ENCODE peak calls at places on chromosomes 3 and 15, in nine cellular contexts. U, C, G, F, B, L, S, O and T are unnamed samples.

GRCh38 chr3:153595186-153595815 is 433.3 kb downstream of the RAP2B start:
- DNase-seq in B (peak; percentile 61), S (no peak), O (peak; percentile 72), G (peak; percentile 65), U (peak; percentile 69), L (no peak), F (no peak), C (no peak), T (no peak)

GRCh38 chr3:102745881-102746280 is 311.1 kb downstream of the ZPLD1 start:
- DNase-seq in G (peak; percentile 27), L (no peak), O (no peak), B (no peak), U (no peak), F (no peak), C (no peak), S (no peak), T (no peak)

GRCh38 chr3:14130230-14130629 is 5.4 kb downstream of the TMEM43 start:
- DNase-seq in U (no peak), F (no peak), L (no peak), O (no peak), S (no peak), G (no peak), B (no peak), C (no peak), T (no peak)

GRCh38 chr3:5187920-5188418 is 462 bp downstream of the EDEM1 start:
- DNase-seq in O (no peak), C (no peak), G (no peak), U (peak; percentile 41), F (peak; percentile 72), B (peak; percentile 25), L (no peak), S (peak; percentile 65), T (no peak)

GRCh38 chr3:39971450-39972081 is 162.2 kb downstream of the MYRIP start:
- DNase-seq in B (no peak), O (no peak), U (no peak), G (no peak), S (no peak), C (no peak), L (no peak), F (no peak), T (no peak)

GRCh38 chr3:34483290-34483887 is 685.0 kb downstream of the PDCD6IP start:
- DNase-seq in F (no peak), S (no peak), C (no peak), L (no peak), O (no peak), U (no peak), G (peak; percentile 0), B (no peak), T (no peak)

GRCh38 chr3:129553771-129554170 is 10.8 kb downstream of the H1-8 start:
- DNase-seq in F (no peak), U (no peak), O (no peak), B (peak; percentile 28), L (no peak), C (no peak), G (no peak), S (no peak), T (no peak)

GRCh38 chr15:101391981-101392566 is 97.0 kb upstream of the SNRPA1 start:
- DNase-seq in C (no peak), F (peak; percentile 37), L (no peak), S (no peak), O (no peak), U (no peak), G (no peak), B (peak; percentile 52), T (no peak)

GRCh38 chr15:43518073-43518761 is 809 bp downstream of the MAP1A start:
- DNase-seq in F (no peak), C (no peak), S (no peak), U (peak; percentile 41), L (no peak), G (peak; percentile 54), B (no peak), O (peak; percentile 40), T (no peak)

GRCh38 chr3:105094588-105094987 is 272.1 kb upstream of the ALCAM start:
- DNase-seq in S (no peak), L (no peak), F (no peak), O (no peak), C (no peak), B (no peak), G (no peak), U (no peak), T (no peak)

GRCh38 chr3:25854214-25854613 is 64.3 kb downstream of the OXSM start:
- DNase-seq in S (no peak), F (no peak), L (no peak), O (peak; percentile 35), B (no peak), G (peak; percentile 27), C (no peak), U (peak; percentile 13), T (no peak)

GRCh38 chr3:32467333-32468070 is 35.1 kb downstream of the CMTM6 start:
- DNase-seq in U (peak; percentile 77), B (peak; percentile 69), C (peak; percentile 66), S (peak; percentile 84), O (peak; percentile 59), L (peak; percentile 63), G (peak; percentile 74), F (peak; percentile 77), T (no peak)

GRCh38 chr15:78873796-78874761 is 1.4 kb downstream of the MORF4L1 start:
- DNase-seq in F (no peak), O (no peak), L (no peak), S (no peak), B (peak; percentile 11), G (no peak), C (no peak), U (peak; percentile 39), T (no peak)

GRCh38 chr3:126258670-126259069 is 78.3 kb upstream of the ALDH1L1 start:
- DNase-seq in F (no peak), O (no peak), G (no peak), U (no peak), L (no peak), B (no peak), C (no peak), S (no peak), T (no peak)

GRCh38 chr3:28012830-28013229 is 228.6 kb upstream of the CMC1 start:
- DNase-seq in U (peak; percentile 17), L (no peak), G (no peak), F (no peak), O (peak; percentile 6), B (no peak), S (no peak), C (no peak), T (no peak)

GRCh38 chr3:177569193-177569592 is 371.9 kb upstream of the TBL1XR1 start:
- DNase-seq in S (no peak), O (no peak), C (no peak), L (no peak), G (no peak), U (no peak), B (no peak), F (no peak), T (no peak)

GRCh38 chr15:53458736-53459135 is 300.7 kb downstream of the WDR72 start:
- DNase-seq in O (no peak), F (no peak), C (no peak), S (no peak), B (no peak), L (no peak), U (no peak), G (no peak), T (no peak)
- TF ChIP-seq CTCF in O (no peak), F (no peak), C (no peak), S (no peak), B (no peak), L (no peak), U (no peak), G (no peak), T (no peak)

DNA sequence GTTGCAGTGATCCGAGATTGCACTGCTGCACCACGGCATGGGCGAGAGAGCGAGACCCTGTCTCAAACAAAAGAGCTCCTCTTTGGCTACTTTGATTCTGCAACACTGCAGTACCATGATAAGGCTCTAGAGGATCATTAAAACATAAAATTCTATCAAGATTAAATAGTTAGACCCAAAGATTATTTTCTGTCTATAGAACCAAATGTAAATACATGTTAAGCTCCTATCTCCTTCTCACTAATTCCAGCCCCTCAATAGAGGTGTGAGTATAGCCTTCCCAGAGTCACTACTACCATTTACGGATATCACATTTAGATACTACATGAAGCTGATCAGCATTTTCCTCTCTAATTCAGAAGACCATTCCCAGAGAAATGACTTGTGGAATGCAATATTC is 4.3 kb upstream of the MUC13 start:
- DNase-seq in F (no peak), C (no peak), L (no peak), G (no peak), U (no peak), B (no peak), S (no peak), O (no peak), T (no peak)
- TF ChIP-seq CTCF in F (no peak), C (no peak), L (no peak), G (no peak), U (no peak), B (no peak), S (no peak), O (peak; percentile 19), T (no peak)

DNA sequence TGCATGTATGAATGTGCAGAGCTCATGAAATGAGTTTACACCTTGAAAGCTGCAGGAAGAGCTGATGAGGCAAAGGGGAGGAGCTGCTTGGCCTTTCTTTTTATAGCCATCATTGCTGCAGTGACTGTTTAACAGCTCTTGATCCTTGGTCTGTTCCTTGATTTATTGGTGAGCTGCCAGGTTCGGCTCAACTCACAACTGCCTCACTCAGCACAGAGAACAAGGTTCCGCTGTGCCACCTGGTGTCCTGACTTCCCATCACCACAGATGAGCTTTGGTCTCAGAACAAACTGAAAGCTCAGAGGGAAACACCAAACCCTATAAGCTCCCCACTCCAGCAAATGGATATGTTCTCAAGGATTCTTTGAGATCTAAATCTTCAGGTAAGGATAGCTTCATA is 626.1 kb downstream of the MAGI1 start:
- DNase-seq in S (no peak), B (peak; percentile 67), U (peak; percentile 10), F (no peak), G (no peak), C (no peak), L (no peak), O (no peak), T (no peak)
- TF ChIP-seq CTCF in S (no peak), B (peak; percentile 17), U (no peak), F (peak; percentile 21), G (no peak), C (no peak), L (peak; percentile 27), O (no peak), T (no peak)

GRCh38 chr15:98646546-98647025 is 1.8 kb upstream of the IGF1R start:
- DNase-seq in G (no peak), L (no peak), O (no peak), S (no peak), U (no peak), C (no peak), F (no peak), B (no peak), T (no peak)

GRCh38 chr15:98647774-98648653 is at the start of gene IGF1R:
- DNase-seq in O (peak; percentile 81), U (peak; percentile 93), F (peak; percentile 92), L (peak; percentile 72), G (peak; percentile 90), B (peak; percentile 93), C (no peak), S (peak; percentile 88), T (peak; percentile 53)

GRCh38 chr15:98649621-98649995 is 1.3 kb downstream of the IGF1R start:
- DNase-seq in F (peak; percentile 73), U (peak; percentile 38), L (no peak), O (peak; percentile 33), C (no peak), B (peak; percentile 43), S (no peak), G (no peak), T (no peak)

GRCh38 chr15:98648654-98649537 is 557 bp downstream of the IGF1R start:
- DNase-seq in C (no peak), S (peak; percentile 41), L (peak; percentile 39), U (peak; percentile 68), F (peak; percentile 78), O (peak; percentile 43), G (peak; percentile 58), B (peak; percentile 59), T (no peak)

GRCh38 chr15:98647026-98647773 is 1.1 kb upstream of the IGF1R start:
- DNase-seq in U (peak; percentile 63), L (peak; percentile 33), C (no peak), S (peak; percentile 69), O (peak; percentile 56), G (peak; percentile 58), B (peak; percentile 85), F (peak; percentile 82), T (no peak)
- TF ChIP-seq CTCF in U (peak; percentile 3), L (peak; percentile 97), C (peak; percentile 54), S (no peak), O (peak; percentile 25), G (peak; percentile 24), B (no peak), F (peak; percentile 91), T (peak; percentile 31)